ENCODE peak calls at places on chromosomes 11 and 22, in six cellular contexts. X is smooth muscle cell of the brain vasculature, R is iris pigment epithelial cell, U is body of pancreas, Q is amniotic stem cell, O is ACHN. C is an unnamed sample.

GRCh38 chr11:118914178-118914918 is 11.4 kb downstream of the BCL9L start:
- DNase-seq in X (no peak), R (no peak), U (peak; percentile 73), Q (no peak), O (no peak), C (no peak)

GRCh38 chr11:69325446-69325845 is 31.5 kb downstream of the MYEOV start:
- DNase-seq in X (no peak), R (no peak), U (no peak), Q (no peak), O (no peak), C (no peak)

GRCh38 chr11:114416441-114416928 is 16.0 kb downstream of the RBM7 start:
- DNase-seq in X (no peak), R (peak; percentile 65), U (no peak), Q (no peak), O (no peak), C (no peak)

GRCh38 chr11:60939828-60940227 is 12.1 kb downstream of the SLC15A3 start:
- DNase-seq in X (no peak), R (peak; percentile 85), U (no peak), Q (no peak), O (no peak), C (no peak)

GRCh38 chr11:63762662-63763505 is 5.7 kb downstream of the ZFTA start:
- DNase-seq in X (no peak), R (no peak), U (peak; percentile 63), Q (no peak), O (no peak), C (no peak)

GRCh38 chr22:36329217-36330078 is 58.3 kb downstream of the MYH9 start:
- DNase-seq in X (no peak), R (peak; percentile 84), U (peak; percentile 63), Q (peak; percentile 78), O (peak; percentile 96), C (peak; percentile 97)

GRCh38 chr22:27903805-27904473 is 15.1 kb downstream of the PITPNB start:
- DNase-seq in X (no peak), R (no peak), U (no peak), Q (no peak), O (no peak), C (no peak)

GRCh38 chr11:613369-613968 is 2.3 kb downstream of the IRF7 start:
- DNase-seq in X (no peak), R (peak; percentile 54), U (peak; percentile 73), Q (no peak), O (peak; percentile 56), C (no peak)

C was measured in AG04449.